ENCODE peak calls at places on chromosome 4, in ten cellular contexts. One of them, this sample, is unnamed.

GRCh38 chr4:112857461-112857860 is 192.0 kb upstream of the ANK2 start:
- DNase-seq in fibroblast of pulmonary artery: peak
- DNase-seq in bronchial epithelial cell: peak
- DNase-seq in SK-N-SH: no peak
- DNase-seq in coronary artery: no peak
- DNase-seq in HL-60: no peak
- DNase-seq in psoas muscle: no peak
- DNase-seq in cardiac muscle cell: no peak
- DNase-seq in colonic mucosa: no peak
- DNase-seq in upper lobe of right lung: no peak
- DNase-seq in this sample: peak

GRCh38 chr4:84583871-84584373 is 995 bp downstream of the CDS1 start:
- DNase-seq in fibroblast of pulmonary artery: no peak
- DNase-seq in bronchial epithelial cell: peak
- DNase-seq in SK-N-SH: peak
- DNase-seq in coronary artery: no peak
- DNase-seq in HL-60: no peak
- DNase-seq in psoas muscle: no peak
- DNase-seq in cardiac muscle cell: peak
- DNase-seq in colonic mucosa: no peak
- DNase-seq in upper lobe of right lung: no peak
- DNase-seq in this sample: no peak

GRCh38 chr4:55409468-55410171 is 13.9 kb downstream of the TMEM165 start:
- DNase-seq in fibroblast of pulmonary artery: peak
- DNase-seq in bronchial epithelial cell: no peak
- DNase-seq in SK-N-SH: no peak
- DNase-seq in coronary artery: no peak
- DNase-seq in HL-60: peak
- DNase-seq in psoas muscle: no peak
- DNase-seq in cardiac muscle cell: peak
- DNase-seq in colonic mucosa: no peak
- DNase-seq in upper lobe of right lung: no peak
- DNase-seq in this sample: peak

GRCh38 chr4:38870098-38870850 is 2.7 kb downstream of the FAM114A1 start:
- DNase-seq in fibroblast of pulmonary artery: no peak
- DNase-seq in bronchial epithelial cell: no peak
- DNase-seq in SK-N-SH: no peak
- DNase-seq in coronary artery: no peak
- DNase-seq in HL-60: no peak
- DNase-seq in psoas muscle: no peak
- DNase-seq in cardiac muscle cell: no peak
- DNase-seq in colonic mucosa: no peak
- DNase-seq in upper lobe of right lung: no peak
- DNase-seq in this sample: peak

GRCh38 chr4:89334830-89335229 is 27.2 kb upstream of the GPRIN3 start:
- DNase-seq in fibroblast of pulmonary artery: no peak
- DNase-seq in bronchial epithelial cell: no peak
- DNase-seq in SK-N-SH: no peak
- DNase-seq in coronary artery: no peak
- DNase-seq in HL-60: no peak
- DNase-seq in psoas muscle: no peak
- DNase-seq in cardiac muscle cell: no peak
- DNase-seq in colonic mucosa: peak
- DNase-seq in upper lobe of right lung: no peak
- DNase-seq in this sample: no peak

GRCh38 chr4:13872145-13872544 is 244.6 kb upstream of the BOD1L1 start:
- DNase-seq in fibroblast of pulmonary artery: no peak
- DNase-seq in bronchial epithelial cell: peak
- DNase-seq in SK-N-SH: no peak
- DNase-seq in coronary artery: no peak
- DNase-seq in HL-60: no peak
- DNase-seq in psoas muscle: no peak
- DNase-seq in cardiac muscle cell: no peak
- DNase-seq in colonic mucosa: no peak
- DNase-seq in upper lobe of right lung: no peak
- DNase-seq in this sample: no peak

GRCh38 chr4:104531390-104531789 is 36.7 kb upstream of the CXXC4 start:
- DNase-seq in fibroblast of pulmonary artery: peak
- DNase-seq in bronchial epithelial cell: no peak
- DNase-seq in SK-N-SH: no peak
- DNase-seq in coronary artery: no peak
- DNase-seq in HL-60: no peak
- DNase-seq in psoas muscle: no peak
- DNase-seq in cardiac muscle cell: peak
- DNase-seq in colonic mucosa: no peak
- DNase-seq in upper lobe of right lung: no peak
- DNase-seq in this sample: no peak

GRCh38 chr4:126939401-126939800 is 693.4 kb upstream of the INTU start:
- DNase-seq in fibroblast of pulmonary artery: peak
- DNase-seq in bronchial epithelial cell: peak
- DNase-seq in SK-N-SH: no peak
- DNase-seq in coronary artery: no peak
- DNase-seq in HL-60: no peak
- DNase-seq in psoas muscle: no peak
- DNase-seq in cardiac muscle cell: no peak
- DNase-seq in colonic mucosa: no peak
- DNase-seq in upper lobe of right lung: no peak
- DNase-seq in this sample: peak

GRCh38 chr4:38663021-38663800 is 788 bp upstream of the KLF3 start:
- DNase-seq in fibroblast of pulmonary artery: peak
- DNase-seq in bronchial epithelial cell: peak
- DNase-seq in SK-N-SH: no peak
- DNase-seq in coronary artery: peak
- DNase-seq in HL-60: peak
- DNase-seq in psoas muscle: no peak
- DNase-seq in cardiac muscle cell: peak
- DNase-seq in colonic mucosa: peak
- DNase-seq in upper lobe of right lung: no peak
- DNase-seq in this sample: peak

GRCh38 chr4:78591404-78591803 is 39.8 kb downstream of the ANXA3 start:
- DNase-seq in fibroblast of pulmonary artery: peak
- DNase-seq in bronchial epithelial cell: no peak
- DNase-seq in SK-N-SH: no peak
- DNase-seq in coronary artery: no peak
- DNase-seq in HL-60: no peak
- DNase-seq in psoas muscle: no peak
- DNase-seq in cardiac muscle cell: no peak
- DNase-seq in colonic mucosa: no peak
- DNase-seq in upper lobe of right lung: no peak
- DNase-seq in this sample: no peak

GRCh38 chr4:78596111-78596742 is 44.7 kb downstream of the ANXA3 start:
- DNase-seq in fibroblast of pulmonary artery: no peak
- DNase-seq in bronchial epithelial cell: no peak
- DNase-seq in SK-N-SH: no peak
- DNase-seq in coronary artery: no peak
- DNase-seq in HL-60: no peak
- DNase-seq in psoas muscle: no peak
- DNase-seq in cardiac muscle cell: no peak
- DNase-seq in colonic mucosa: peak
- DNase-seq in upper lobe of right lung: no peak
- DNase-seq in this sample: no peak

GRCh38 chr4:78588894-78589545 is 37.5 kb downstream of the ANXA3 start:
- DNase-seq in fibroblast of pulmonary artery: no peak
- DNase-seq in bronchial epithelial cell: no peak
- DNase-seq in SK-N-SH: no peak
- DNase-seq in coronary artery: no peak
- DNase-seq in HL-60: no peak
- DNase-seq in psoas muscle: no peak
- DNase-seq in cardiac muscle cell: no peak
- DNase-seq in colonic mucosa: no peak
- DNase-seq in upper lobe of right lung: no peak
- DNase-seq in this sample: no peak

DNA sequence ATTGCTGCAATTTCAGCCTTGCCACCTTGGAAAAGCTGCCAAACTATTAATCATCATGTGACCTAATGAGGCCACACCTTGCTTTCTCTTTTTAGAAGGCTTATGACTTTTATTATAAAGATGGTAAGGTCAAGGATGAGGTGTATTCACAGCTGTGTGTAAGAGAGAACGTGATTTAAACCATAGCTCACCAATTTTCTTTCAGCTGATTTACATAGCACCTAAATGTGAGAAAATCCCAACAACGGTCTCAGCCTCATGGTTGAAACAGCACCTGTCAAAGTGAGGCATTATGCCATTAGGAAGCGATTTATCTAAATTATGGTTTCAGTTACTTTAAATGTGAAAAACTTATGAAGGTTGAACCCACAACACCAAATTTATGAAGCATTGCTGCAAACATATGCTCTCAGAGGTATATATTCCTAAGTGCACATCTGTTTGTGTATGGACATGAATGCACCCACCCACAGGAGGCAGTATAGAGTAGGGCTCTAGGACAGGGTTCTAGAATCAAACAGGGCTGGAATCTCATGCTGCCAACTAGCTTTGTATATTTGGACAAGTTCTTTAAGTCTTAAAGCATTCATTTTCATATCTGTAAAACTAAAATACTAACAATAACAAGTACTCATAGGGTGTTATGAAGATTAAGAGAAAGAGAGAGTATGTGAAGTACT is 40.7 kb downstream of the ANXA3 start:
- DNase-seq in fibroblast of pulmonary artery: no peak
- DNase-seq in bronchial epithelial cell: peak
- DNase-seq in SK-N-SH: peak
- DNase-seq in coronary artery: no peak
- DNase-seq in HL-60: peak
- DNase-seq in psoas muscle: no peak
- DNase-seq in cardiac muscle cell: no peak
- DNase-seq in colonic mucosa: peak
- DNase-seq in upper lobe of right lung: no peak
- DNase-seq in this sample: no peak
- TF ChIP-seq CTCF in fibroblast of pulmonary artery: peak
- TF ChIP-seq CTCF in bronchial epithelial cell: peak
- TF ChIP-seq CTCF in SK-N-SH: peak
- TF ChIP-seq CTCF in coronary artery: no peak
- TF ChIP-seq CTCF in HL-60: no peak
- TF ChIP-seq CTCF in psoas muscle: no peak
- TF ChIP-seq CTCF in cardiac muscle cell: peak
- TF ChIP-seq CTCF in colonic mucosa: peak
- TF ChIP-seq CTCF in upper lobe of right lung: peak
- TF ChIP-seq CTCF in this sample: peak

GRCh38 chr4:7414736-7415510 is 19.8 kb downstream of the PSAPL1 start:
- DNase-seq in fibroblast of pulmonary artery: no peak
- DNase-seq in bronchial epithelial cell: no peak
- DNase-seq in SK-N-SH: no peak
- DNase-seq in coronary artery: peak
- DNase-seq in HL-60: no peak
- DNase-seq in psoas muscle: no peak
- DNase-seq in cardiac muscle cell: no peak
- DNase-seq in colonic mucosa: no peak
- DNase-seq in upper lobe of right lung: peak
- DNase-seq in this sample: no peak
- H3K4me3 ChIP-seq in fibroblast of pulmonary artery: no peak
- H3K4me3 ChIP-seq in bronchial epithelial cell: no peak
- H3K4me3 ChIP-seq in SK-N-SH: no peak
- H3K4me3 ChIP-seq in coronary artery: no peak
- H3K4me3 ChIP-seq in HL-60: no peak
- H3K4me3 ChIP-seq in psoas muscle: no peak
- H3K4me3 ChIP-seq in cardiac muscle cell: no peak
- H3K4me3 ChIP-seq in colonic mucosa: no peak
- H3K4me3 ChIP-seq in upper lobe of right lung: no peak
- H3K4me3 ChIP-seq in this sample: no peak

GRCh38 chr4:103207673-103208072 is 9.5 kb upstream of the CENPE start:
- DNase-seq in fibroblast of pulmonary artery: no peak
- DNase-seq in bronchial epithelial cell: peak
- DNase-seq in SK-N-SH: no peak
- DNase-seq in coronary artery: no peak
- DNase-seq in HL-60: no peak
- DNase-seq in psoas muscle: no peak
- DNase-seq in cardiac muscle cell: peak
- DNase-seq in colonic mucosa: no peak
- DNase-seq in upper lobe of right lung: no peak
- DNase-seq in this sample: no peak
- TF ChIP-seq CTCF in fibroblast of pulmonary artery: no peak
- TF ChIP-seq CTCF in bronchial epithelial cell: peak
- TF ChIP-seq CTCF in SK-N-SH: peak
- TF ChIP-seq CTCF in coronary artery: no peak
- TF ChIP-seq CTCF in HL-60: no peak
- TF ChIP-seq CTCF in psoas muscle: no peak
- TF ChIP-seq CTCF in cardiac muscle cell: no peak
- TF ChIP-seq CTCF in colonic mucosa: no peak
- TF ChIP-seq CTCF in upper lobe of right lung: no peak
- TF ChIP-seq CTCF in this sample: no peak

GRCh38 chr4:150584198-150584593 is 2.2 kb downstream of the MAB21L2 start:
- DNase-seq in fibroblast of pulmonary artery: no peak
- DNase-seq in bronchial epithelial cell: no peak
- DNase-seq in SK-N-SH: no peak
- DNase-seq in coronary artery: no peak
- DNase-seq in HL-60: no peak
- DNase-seq in psoas muscle: no peak
- DNase-seq in cardiac muscle cell: no peak
- DNase-seq in colonic mucosa: no peak
- DNase-seq in upper lobe of right lung: no peak
- DNase-seq in this sample: no peak
- H3K4me3 ChIP-seq in fibroblast of pulmonary artery: peak
- H3K4me3 ChIP-seq in bronchial epithelial cell: no peak
- H3K4me3 ChIP-seq in SK-N-SH: peak
- H3K4me3 ChIP-seq in coronary artery: peak
- H3K4me3 ChIP-seq in HL-60: no peak
- H3K4me3 ChIP-seq in psoas muscle: no peak
- H3K4me3 ChIP-seq in cardiac muscle cell: no peak
- H3K4me3 ChIP-seq in colonic mucosa: peak
- H3K4me3 ChIP-seq in upper lobe of right lung: no peak
- H3K4me3 ChIP-seq in this sample: peak

GRCh38 chr4:121199742-121200561 is 35.8 kb upstream of the TNIP3 start:
- DNase-seq in fibroblast of pulmonary artery: no peak
- DNase-seq in bronchial epithelial cell: no peak
- DNase-seq in SK-N-SH: no peak
- DNase-seq in coronary artery: no peak
- DNase-seq in HL-60: peak
- DNase-seq in psoas muscle: no peak
- DNase-seq in cardiac muscle cell: no peak
- DNase-seq in colonic mucosa: no peak
- DNase-seq in upper lobe of right lung: no peak
- DNase-seq in this sample: no peak
- TF ChIP-seq CTCF in fibroblast of pulmonary artery: no peak
- TF ChIP-seq CTCF in bronchial epithelial cell: no peak
- TF ChIP-seq CTCF in SK-N-SH: no peak
- TF ChIP-seq CTCF in coronary artery: no peak
- TF ChIP-seq CTCF in HL-60: peak
- TF ChIP-seq CTCF in psoas muscle: no peak
- TF ChIP-seq CTCF in cardiac muscle cell: no peak
- TF ChIP-seq CTCF in colonic mucosa: no peak
- TF ChIP-seq CTCF in upper lobe of right lung: no peak
- TF ChIP-seq CTCF in this sample: no peak

This sample was measured in fibroblast of the aortic adventitia.